ENCODE peak calls at places on chromosomes 4 and X, in five cellular contexts. Y is gastrocnemius medialis, H is Caco-2, G is neuronal stem cell, W is left ventricle myocardium inferior. E is an unnamed sample.

GRCh38 chr4:25865586-25865985 is 2.8 kb upstream of the SEL1L3 start:
- DNase-seq in Y (no peak), W (no peak), G (no peak), H (peak; percentile 70), E (peak; percentile 99)

GRCh38 chr4:140757220-140757607 is 1.0 kb upstream of the TBC1D9 start:
- DNase-seq in Y (no peak), W (no peak), G (no peak), H (no peak), E (no peak)

GRCh38 chrX:17405225-17405969 is 30.4 kb downstream of the NHS start:
- DNase-seq in H (peak; percentile 27), G (no peak), Y (no peak), W (no peak), E (peak; percentile 45)

GRCh38 chr4:13349096-13349495 is 135.0 kb downstream of the RAB28 start:
- DNase-seq in Y (no peak), G (no peak), H (no peak), W (no peak), E (no peak)

GRCh38 chr4:23022032-23022431 is 329.3 kb downstream of the GBA3 start:
- DNase-seq in W (no peak), H (peak; percentile 41), Y (no peak), G (no peak), E (no peak)

GRCh38 chrX:49993661-49994060 is 71.3 kb downstream of the CLCN5 start:
- DNase-seq in G (no peak), Y (no peak), H (no peak), W (no peak), E (no peak)

GRCh38 chr4:77025643-77026321 is 50.0 kb downstream of the CCNI start:
- DNase-seq in G (no peak), Y (no peak), H (no peak), W (no peak), E (no peak)

GRCh38 chrX:86149089-86149488 is 838 bp downstream of the DACH2 start:
- DNase-seq in Y (no peak), G (no peak), H (no peak), W (no peak), E (no peak)

GRCh38 chrX:9670136-9670905 is 95.3 kb downstream of the GPR143 start:
- DNase-seq in H (no peak), W (no peak), Y (no peak), G (no peak), E (no peak)

GRCh38 chrX:40062525-40063193 is 35.1 kb downstream of the BCOR start:
- DNase-seq in Y (no peak), G (no peak), H (no peak), W (no peak), E (no peak)

GRCh38 chr4:183831026-183831446 is 74.1 kb upstream of the STOX2 start:
- DNase-seq in H (no peak), Y (no peak), G (no peak), W (no peak), E (no peak)

GRCh38 chr4:125484912-125485311 is 170.2 kb downstream of the FAT4 start:
- DNase-seq in G (no peak), Y (no peak), W (no peak), H (no peak), E (no peak)

GRCh38 chrX:13890806-13891205 is 73.9 kb upstream of the GPM6B start:
- DNase-seq in W (no peak), H (no peak), G (no peak), Y (no peak), E (no peak)

GRCh38 chrX:44456685-44457084 is 86.0 kb downstream of the FUNDC1 start:
- DNase-seq in H (no peak), Y (no peak), W (no peak), G (no peak), E (no peak)

GRCh38 chr4:104494822-104495559 is at the start of gene CXXC4:
- DNase-seq in W (peak; percentile 67), H (peak; percentile 74), Y (peak; percentile 13), G (peak; percentile 96), E (peak; percentile 78)

GRCh38 chr4:113445286-113445685 is 316.3 kb downstream of the CAMK2D start:
- DNase-seq in W (peak; percentile 38), G (no peak), Y (peak; percentile 69), H (no peak), E (no peak)

GRCh38 chr4:3495341-3495975 is 32.4 kb downstream of the DOK7 start:
- DNase-seq in Y (no peak), H (no peak), W (no peak), G (no peak), E (no peak)

GRCh38 chrX:106286053-106286650 is 118.0 kb downstream of the PWWP3B start:
- DNase-seq in G (no peak), Y (no peak), W (no peak), H (no peak), E (no peak)

GRCh38 chr4:139921551-139922184 is 232.3 kb downstream of the MAML3 start:
- DNase-seq in W (no peak), Y (no peak), G (no peak), H (no peak), E (no peak)

GRCh38 chrX:97685753-97686152 is 802.0 kb downstream of the RPA4 start:
- DNase-seq in W (no peak), H (peak; percentile 27), Y (no peak), G (no peak), E (peak; percentile 26)

GRCh38 chrX:68728186-68728585 is 80.7 kb downstream of the STARD8 start:
- DNase-seq in H (no peak), W (no peak), G (no peak), Y (no peak), E (no peak)

GRCh38 chrX:68727696-68728095 is 80.2 kb downstream of the STARD8 start:
- DNase-seq in Y (no peak), G (no peak), W (no peak), H (no peak), E (no peak)

GRCh38 chrX:68732906-68733493 is 85.5 kb downstream of the STARD8 start:
- DNase-seq in H (peak; percentile 49), G (peak; percentile 49), W (peak; percentile 63), Y (peak; percentile 30), E (peak; percentile 45)

GRCh38 chrX:68735266-68735665 is 87.8 kb downstream of the STARD8 start:
- DNase-seq in Y (no peak), H (no peak), G (no peak), W (no peak), E (no peak)

DNA sequence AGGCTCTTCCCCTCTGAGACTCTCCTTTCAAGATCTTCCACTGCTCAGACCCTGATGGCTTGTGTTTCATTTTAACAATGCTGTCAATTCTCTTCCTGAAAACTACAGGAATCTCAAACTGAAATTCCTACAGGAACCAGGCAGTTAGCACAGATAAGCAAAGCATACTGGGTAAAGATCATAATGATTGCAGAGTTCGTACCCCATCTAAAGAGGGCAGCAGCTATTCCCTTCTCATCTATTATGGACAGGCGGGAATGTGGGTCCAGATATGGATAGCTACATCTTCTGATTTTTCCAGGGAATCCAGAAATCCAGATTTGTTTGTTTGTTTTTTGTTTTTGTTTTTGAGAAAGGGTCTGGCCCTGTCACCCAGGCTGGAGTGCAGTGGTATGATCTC is 83.8 kb downstream of the STARD8 start:
- DNase-seq in W (no peak), G (no peak), Y (no peak), H (no peak), E (no peak)
- H3K27me3 ChIP-seq in W (no peaks in the 10 kb centered on the region), G (no peaks in the 10 kb centered on the region), Y (no peaks in the 10 kb centered on the region), H (no peaks in the 10 kb centered on the region), E (no peaks in the 10 kb centered on the region)

GRCh38 chr4:147633643-147634042 is 16.4 kb downstream of the TMEM184C start:
- DNase-seq in Y (no peak), G (no peak), W (no peak), H (no peak), E (no peak)
- H3K36me3 ChIP-seq in Y (peaks cover 7% of the 10 kb centered on the region), G (peaks cover 4% of the 10 kb centered on the region), W (peaks cover 92% of the 10 kb centered on the region), H (no peaks in the 10 kb centered on the region), E (peaks cover 23% of the 10 kb centered on the region)

DNA sequence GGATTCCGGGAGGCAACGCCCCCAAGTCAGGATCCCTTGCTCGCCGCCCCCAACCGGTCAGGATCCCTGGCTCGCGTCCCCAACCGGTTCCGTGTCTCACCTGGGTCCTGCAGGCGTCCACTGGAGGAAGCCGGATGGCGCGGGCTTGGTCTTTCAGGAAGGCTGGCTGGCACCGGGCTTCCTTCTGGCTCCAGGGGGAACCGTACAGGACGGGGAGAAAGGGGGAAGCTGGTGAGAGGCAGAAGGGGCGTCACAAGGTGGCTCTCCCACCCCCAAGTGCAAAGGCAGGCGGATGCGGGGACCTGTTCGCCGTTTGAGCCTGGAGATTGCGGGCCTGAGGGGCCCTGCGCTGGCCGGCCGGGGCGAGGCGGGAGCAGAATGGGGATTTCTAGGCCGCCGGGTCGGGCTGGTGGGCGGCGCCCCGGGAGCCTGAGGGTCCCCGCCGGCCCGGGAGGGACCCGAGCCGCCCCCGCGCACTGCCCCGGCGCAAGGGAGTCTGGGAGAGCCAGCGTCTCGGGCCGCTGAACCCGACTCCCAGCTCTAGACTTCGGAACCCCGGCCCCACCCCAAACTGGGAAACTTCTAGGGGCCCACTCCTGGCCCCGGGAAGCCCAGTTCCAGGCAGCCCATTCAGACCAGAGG is 84.8 kb downstream of the HPRT1 start:
- DNase-seq in Y (no peak), H (peak; percentile 53), G (no peak), W (no peak), E (peak; percentile 39)
- H3K4me3 ChIP-seq in Y (no peak overlapping the region), H (peak overlapping the region; percentile 44), G (peak overlapping the region; percentile 76), W (peak overlapping the region; percentile 62), E (peak overlapping the region; percentile 44)

GRCh38 chr4:146649232-146649631 is 10.5 kb downstream of the POU4F2 start:
- DNase-seq in H (no peak), Y (no peak), W (no peak), G (no peak), E (no peak)

GRCh38 chr4:146648384-146648783 is 9.7 kb downstream of the POU4F2 start:
- DNase-seq in Y (no peak), G (no peak), W (no peak), H (no peak), E (no peak)

GRCh38 chr4:146646601-146647000 is 7.9 kb downstream of the POU4F2 start:
- DNase-seq in G (no peak), H (no peak), W (no peak), Y (no peak), E (no peak)

GRCh38 chr4:146650034-146650433 is 11.3 kb downstream of the POU4F2 start:
- DNase-seq in Y (no peak), G (no peak), W (no peak), H (no peak), E (no peak)

DNA sequence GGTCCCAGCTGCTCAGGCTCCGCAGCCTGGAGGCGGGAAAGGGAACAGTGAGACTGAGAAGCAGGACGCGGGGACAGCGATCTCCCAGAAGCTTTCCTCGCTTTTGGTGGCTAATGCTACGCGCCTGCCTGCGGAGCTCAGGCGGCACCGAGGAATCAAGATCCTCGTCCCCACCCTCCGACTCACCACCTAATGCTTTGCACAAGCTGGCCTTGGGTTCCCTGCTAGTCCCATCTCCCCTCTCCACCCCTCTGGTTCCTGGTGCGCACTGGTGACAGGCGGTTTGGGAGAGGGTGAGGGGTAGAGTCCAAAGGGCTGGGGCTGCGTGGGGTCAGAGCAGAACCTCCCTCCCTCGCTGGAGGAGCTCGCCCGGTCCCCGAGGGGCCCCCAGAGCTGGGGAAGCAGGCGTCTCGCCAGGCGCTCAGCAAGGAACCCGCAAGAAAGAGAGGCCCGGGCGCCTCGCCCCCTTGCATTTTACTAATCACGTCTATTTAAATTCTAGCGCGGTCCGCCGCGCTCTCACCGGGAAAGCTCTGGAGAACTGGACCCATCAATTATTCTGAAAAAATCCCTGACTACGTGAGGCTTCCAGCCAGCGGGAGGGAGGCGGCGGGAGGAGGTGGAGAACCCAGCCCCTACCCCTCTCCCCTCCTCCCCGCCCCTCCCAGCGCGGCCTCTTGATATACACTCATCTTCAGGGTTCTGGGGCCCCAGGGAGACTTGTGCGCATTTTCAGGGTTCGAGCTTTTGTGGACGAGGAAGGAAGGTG is 9.1 kb downstream of the POU4F2 start:
- DNase-seq in H (no peak), G (no peak), Y (no peak), W (no peak), E (no peak)
- H3K27me3 ChIP-seq in H (no peaks in the 10 kb centered on the region), G (peaks cover 23% of the 10 kb centered on the region), Y (peaks cover 62% of the 10 kb centered on the region), W (peaks cover 100% of the 10 kb centered on the region), E (no peaks in the 10 kb centered on the region)

GRCh38 chr4:108626056-108626455 is 5.7 kb downstream of the RPL34 start:
- DNase-seq in G (no peak), H (no peak), Y (no peak), W (no peak), E (no peak)
- H3K36me3 ChIP-seq in G (peaks cover 47% of the 10 kb centered on the region), H (peaks cover 3% of the 10 kb centered on the region), Y (no peaks in the 10 kb centered on the region), W (peaks cover 92% of the 10 kb centered on the region), E (peaks cover 31% of the 10 kb centered on the region)

E was measured in small intestine.